ENCODE peak calls at places on chromosome 15, in six cellular contexts. V is AG04450, G is pancreas, T is brain microvascular endothelial cell, A is mammary epithelial cell, U is heart right ventricle. E is an unnamed sample.

GRCh38 chr15:51382787-51383186 is 41.3 kb downstream of the GLDN start:
- DNase-seq in V (peak), G (no peak), T (peak), A (peak), U (no peak), E (no peak)

GRCh38 chr15:80698636-80699035 is 3.5 kb downstream of the ABHD17C start:
- DNase-seq in V (no peak), G (no peak), T (peak), A (no peak), U (no peak), E (no peak)

GRCh38 chr15:100680726-100681125 is 78.3 kb downstream of the ASB7 start:
- DNase-seq in V (no peak), G (no peak), T (no peak), A (no peak), U (no peak), E (no peak)

GRCh38 chr15:89171136-89172072 is 50.0 kb downstream of the RLBP1 start:
- DNase-seq in V (no peak), G (peak), T (peak), A (no peak), U (peak), E (no peak)

GRCh38 chr15:72758195-72758594 is 25.4 kb downstream of the ADPGK start:
- DNase-seq in V (peak), G (no peak), T (peak), A (peak), U (no peak), E (peak)

GRCh38 chr15:63908986-63909385 is 75.2 kb upstream of the HERC1 start:
- DNase-seq in V (no peak), G (no peak), T (no peak), A (peak), U (no peak), E (peak)

GRCh38 chr15:50166216-50166615 is 15.8 kb upstream of the SLC27A2 start:
- DNase-seq in V (peak), G (no peak), T (peak), A (peak), U (no peak), E (peak)

GRCh38 chr15:55991841-55992768 is 1.3 kb downstream of the NEDD4 start:
- DNase-seq in V (no peak), G (no peak), T (no peak), A (no peak), U (no peak), E (no peak)

GRCh38 chr15:56295433-56295832 is 51.8 kb upstream of the RFX7 start:
- DNase-seq in V (no peak), G (no peak), T (no peak), A (peak), U (no peak), E (peak)

GRCh38 chr15:81575436-81576123 is 201.6 kb upstream of the TMC3 start:
- DNase-seq in V (no peak), G (no peak), T (peak), A (peak), U (no peak), E (peak)

GRCh38 chr15:27790270-27790669 is 308.8 kb downstream of the OCA2 start:
- DNase-seq in V (no peak), G (no peak), T (no peak), A (no peak), U (no peak), E (no peak)

GRCh38 chr15:59300618-59301139 is 72.0 kb downstream of the MYO1E start:
- DNase-seq in V (no peak), G (no peak), T (no peak), A (no peak), U (no peak), E (no peak)

GRCh38 chr15:28985691-28986090 is 99.9 kb downstream of the APBA2 start:
- DNase-seq in V (no peak), G (no peak), T (no peak), A (no peak), U (no peak), E (no peak)

GRCh38 chr15:85443593-85444328 is 63.4 kb downstream of the AKAP13 start:
- DNase-seq in V (no peak), G (peak), T (peak), A (peak), U (peak), E (peak)

GRCh38 chr15:29135702-29136426 is 133.8 kb downstream of the NSMCE3 start:
- DNase-seq in V (no peak), G (no peak), T (no peak), A (no peak), U (no peak), E (no peak)

GRCh38 chr15:40763801-40764765 is at the start of gene GCHFR:
- DNase-seq in V (no peak), G (peak), T (peak), A (peak), U (peak), E (peak)

GRCh38 chr15:63896336-63897115 is 62.8 kb upstream of the HERC1 start:
- DNase-seq in V (no peak), G (no peak), T (peak), A (peak), U (no peak), E (no peak)

GRCh38 chr15:78149805-78150751 is 916 bp downstream of the IDH3A start:
- DNase-seq in V (no peak), G (peak), T (no peak), A (peak), U (no peak), E (no peak)

GRCh38 chr15:23616536-23616935 is 31.1 kb downstream of the MAGEL2 start:
- DNase-seq in V (no peak), G (no peak), T (no peak), A (no peak), U (no peak), E (no peak)

GRCh38 chr15:35963316-35963715 is 417.4 kb upstream of the DPH6 start:
- DNase-seq in V (no peak), G (no peak), T (no peak), A (no peak), U (no peak), E (no peak)

GRCh38 chr15:25691544-25692430 is 171.3 kb downstream of the ATP10A start:
- DNase-seq in V (no peak), G (no peak), T (peak), A (no peak), U (no peak), E (no peak)

GRCh38 chr15:29854413-29854812 is 32.1 kb upstream of the TJP1 start:
- DNase-seq in V (no peak), G (no peak), T (no peak), A (peak), U (no peak), E (no peak)

GRCh38 chr15:51737538-51738305 is at the start of gene LYSMD2:
- DNase-seq in V (no peak), G (peak), T (peak), A (peak), U (peak), E (no peak)

GRCh38 chr15:80609512-80609946 is 85.6 kb upstream of the ABHD17C start:
- DNase-seq in V (no peak), G (no peak), T (no peak), A (no peak), U (no peak), E (no peak)

GRCh38 chr15:78265752-78266224 is 1.4 kb downstream of the DNAJA4 start:
- DNase-seq in V (peak), G (no peak), T (peak), A (peak), U (peak), E (peak)

GRCh38 chr15:55661431-55661830 is 73.3 kb upstream of the PYGO1 start:
- DNase-seq in V (no peak), G (no peak), T (peak), A (no peak), U (no peak), E (no peak)

GRCh38 chr15:22917556-22917955 is 62.6 kb downstream of the CYFIP1 start:
- DNase-seq in V (no peak), G (no peak), T (no peak), A (no peak), U (no peak), E (no peak)

GRCh38 chr15:40250771-40251454 is 12.1 kb downstream of the PAK6 start:
- DNase-seq in V (no peak), G (no peak), T (no peak), A (no peak), U (no peak), E (no peak)

GRCh38 chr15:26551473-26551872 is 221.4 kb downstream of the GABRB3 start:
- DNase-seq in V (no peak), G (no peak), T (no peak), A (no peak), U (no peak), E (no peak)

GRCh38 chr15:59203026-59203425 is 3.6 kb upstream of the LDHAL6B start:
- DNase-seq in V (no peak), G (no peak), T (no peak), A (no peak), U (no peak), E (no peak)

GRCh38 chr15:48472756-48473155 is 141.5 kb downstream of the DUT start:
- DNase-seq in V (no peak), G (no peak), T (peak), A (peak), U (no peak), E (peak)

GRCh38 chr15:38535451-38536200 is 29.0 kb downstream of the RASGRP1 start:
- DNase-seq in V (no peak), G (no peak), T (peak), A (no peak), U (no peak), E (no peak)

GRCh38 chr15:52295421-52295991 is at the start of gene MYO5C:
- DNase-seq in V (no peak), G (peak), T (no peak), A (peak), U (peak), E (no peak)

GRCh38 chr15:35738370-35738769 is 192.4 kb upstream of the DPH6 start:
- DNase-seq in V (no peak), G (no peak), T (peak), A (peak), U (no peak), E (peak)

GRCh38 chr15:78629031-78629715 is 8.4 kb upstream of the CHRNA3 start:
- DNase-seq in V (no peak), G (no peak), T (no peak), A (no peak), U (no peak), E (no peak)

GRCh38 chr15:23035964-23036566 is 3.3 kb downstream of the TUBGCP5 start:
- DNase-seq in V (no peak), G (peak), T (peak), A (peak), U (peak), E (peak)

GRCh38 chr15:69359724-69360123 is 54.4 kb upstream of the KIF23 start:
- DNase-seq in V (peak), G (no peak), T (no peak), A (no peak), U (no peak), E (peak)

GRCh38 chr15:69358850-69359249 is 55.3 kb upstream of the KIF23 start:
- DNase-seq in V (no peak), G (no peak), T (no peak), A (no peak), U (no peak), E (no peak)

GRCh38 chr15:69357773-69358765 is 56.1 kb upstream of the KIF23 start:
- DNase-seq in V (no peak), G (peak), T (peak), A (no peak), U (no peak), E (no peak)
- H3K27ac ChIP-seq in V (no peak), G (no peak), T (no peak), A (no peak), U (no peak), E (no peak)

DNA sequence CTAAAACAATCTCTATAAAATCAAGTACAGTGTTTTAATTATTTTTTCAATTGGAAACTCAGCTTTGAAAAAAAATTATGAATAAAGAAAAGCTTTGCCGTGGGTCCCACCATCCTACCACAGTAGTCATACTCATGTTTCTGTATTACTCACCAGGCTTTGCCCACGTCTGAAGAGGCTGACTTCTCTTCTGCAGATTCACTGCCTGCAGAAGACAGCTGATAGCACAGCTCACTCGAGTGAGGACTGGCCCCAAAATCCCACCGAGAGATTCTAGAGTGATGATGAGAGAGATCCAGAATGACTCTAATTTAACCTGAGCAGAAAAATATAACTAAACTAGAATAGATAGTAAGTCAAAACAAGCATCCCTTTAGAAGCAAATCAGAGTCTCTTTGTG is 11.9 kb downstream of the C2CD4B start:
- DNase-seq in V (no peak), G (no peak), T (no peak), A (no peak), U (no peak), E (no peak)
- TF ChIP-seq CTCF in V (no peak), G (no peak), T (no peak), A (no peak), U (no peak), E (no peak)

GRCh38 chr15:90915808-90916440 is 12.8 kb downstream of the MAN2A2 start:
- DNase-seq in V (no peak), G (no peak), T (peak), A (no peak), U (peak), E (no peak)
- H3K27ac ChIP-seq in V (no peak), G (no peak), T (peak), A (no peak), U (peak), E (no peak)

GRCh38 chr15:68376447-68377060 is 55.4 kb downstream of the ITGA11 start:
- DNase-seq in V (no peak), G (no peak), T (no peak), A (no peak), U (no peak), E (no peak)
- TF ChIP-seq CTCF in V (no peak), G (no peak), T (no peak), A (no peak), U (no peak), E (no peak)

DNA sequence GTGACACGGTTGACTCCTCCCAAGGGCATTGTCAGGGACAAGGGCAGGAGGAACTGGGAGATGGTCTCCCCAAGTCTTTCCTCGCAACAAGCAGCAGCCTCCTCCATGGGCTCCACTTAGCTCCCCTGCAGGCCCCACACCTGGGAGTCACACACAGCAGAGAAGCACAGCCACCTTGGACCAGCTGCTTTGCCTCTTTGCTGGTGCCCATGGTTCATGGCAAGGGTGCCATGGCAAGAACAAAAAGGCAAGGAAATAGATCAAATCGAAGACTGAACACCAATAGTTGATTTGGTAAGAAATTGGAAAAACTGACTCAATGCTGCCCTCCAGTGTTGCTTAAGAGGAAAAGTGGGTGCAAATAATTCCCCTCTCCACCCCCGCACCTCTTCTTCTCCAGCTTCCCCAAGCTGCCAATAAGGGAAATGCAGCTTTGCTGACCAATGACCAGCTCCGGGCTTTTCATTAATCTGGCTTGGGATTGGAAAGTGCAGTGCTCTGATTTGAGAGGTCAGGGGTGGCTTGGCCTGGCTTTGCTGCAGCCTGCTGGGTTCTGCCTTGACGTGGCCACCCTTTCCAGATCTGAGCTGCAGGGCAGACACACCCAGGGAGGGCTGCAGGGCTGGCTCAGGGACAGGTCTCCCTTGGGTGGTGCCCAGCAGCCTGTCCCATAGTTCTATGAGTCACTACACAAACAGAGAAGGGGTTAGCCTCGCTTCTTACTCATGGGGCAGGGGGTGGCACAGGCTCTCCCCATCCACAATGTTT is 162.0 kb downstream of the KLF13 start:
- DNase-seq in V (peak), G (peak), T (peak), A (peak), U (peak), E (peak)
- H3K27ac ChIP-seq in V (no peak), G (no peak), T (peak), A (no peak), U (peak), E (peak)

DNA sequence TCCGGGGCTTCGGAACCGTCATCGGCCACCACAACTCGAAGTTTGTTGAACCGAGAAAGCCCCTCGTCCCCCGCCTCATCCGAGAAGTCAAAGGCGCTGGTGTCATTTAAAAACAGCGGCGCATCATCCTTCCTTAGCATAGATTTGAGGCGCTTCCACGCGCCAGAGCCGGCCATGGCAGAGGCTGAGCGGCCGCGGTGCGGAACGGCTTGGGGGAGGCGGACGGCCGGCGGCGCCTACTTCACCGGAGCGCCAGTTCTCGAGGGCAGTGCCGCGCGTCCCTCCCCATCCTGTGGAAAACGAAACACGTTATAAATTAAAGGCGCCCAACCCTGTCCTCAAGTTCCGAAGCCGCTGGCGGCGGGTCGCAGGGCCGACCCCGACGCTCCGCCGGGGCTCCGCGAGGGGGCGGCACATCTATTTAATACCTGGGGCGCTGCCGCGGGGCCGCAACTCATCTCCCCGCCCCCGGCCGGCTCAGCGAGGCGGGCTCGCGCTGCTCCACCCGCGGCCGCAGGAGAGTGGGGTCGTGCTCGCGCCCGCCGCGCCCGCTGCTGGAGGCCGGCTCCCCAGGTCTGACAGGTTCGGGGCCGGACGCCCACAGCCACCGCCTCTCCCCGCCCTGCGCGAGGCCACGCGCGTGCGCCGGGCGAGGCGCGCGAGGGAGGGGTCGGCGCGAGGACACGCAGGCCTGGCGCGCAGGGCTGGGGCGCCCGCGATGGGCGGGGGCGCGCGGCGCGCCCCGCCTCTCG is at the start of gene SLC30A4:
- DNase-seq in V (no peak), G (peak), T (peak), A (peak), U (peak), E (peak)
- TF ChIP-seq CTCF in V (peak), G (no peak), T (peak), A (peak), U (peak), E (peak)

DNA sequence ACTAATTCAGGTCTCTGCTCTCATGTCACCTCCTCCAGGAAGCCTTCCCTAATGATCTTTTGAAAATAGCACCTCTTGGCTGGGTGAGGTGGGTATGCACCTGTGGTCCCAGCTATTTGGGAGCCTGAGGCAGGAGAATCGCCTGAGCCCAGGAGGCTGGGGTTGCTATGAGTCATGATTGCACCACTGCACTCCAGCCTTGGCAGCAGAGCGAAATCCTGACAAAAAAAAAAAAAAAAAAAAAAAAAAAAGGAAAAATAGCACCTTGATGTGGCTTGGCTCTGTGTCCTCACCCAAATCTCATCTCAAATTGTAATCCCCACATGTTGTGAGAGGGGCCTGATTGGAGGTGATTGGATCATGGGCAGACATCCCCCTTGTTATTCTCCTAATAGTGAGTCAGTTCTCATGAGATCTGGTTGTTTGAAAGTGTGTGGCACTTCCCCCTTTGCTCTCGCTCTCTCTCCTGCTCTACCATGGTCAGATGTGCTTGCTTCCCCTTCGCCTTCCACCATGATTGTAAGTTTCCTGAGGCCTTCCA is 11.2 kb upstream of the RNU6-1 start:
- DNase-seq in V (no peak), G (no peak), T (no peak), A (peak), U (no peak), E (peak)
- H3K27ac ChIP-seq in V (no peak), G (no peak), T (no peak), A (no peak), U (no peak), E (no peak)

E was measured in foreskin keratinocyte.